ENCODE peak calls at places on chromosomes 11 and 22, in eight cellular contexts. T, I, O, P, A, D, U and N are unnamed samples.
A peak's percentile ranks its signal among the peaks of the same experiment; 100 is the strongest.

GRCh38 chr11:119835804-119836203 is 106.8 kb upstream of the NECTIN1 start:
- DNase-seq in O (no peak), U (no peak), T (no peak), I (no peak), D (no peak), A (no peak), P (no peak), N (no peak)

GRCh38 chr11:86719781-86720463 is 47.5 kb upstream of the ME3 start:
- DNase-seq in A (peak; percentile 72), T (no peak), I (peak; percentile 87), U (peak; percentile 91), D (no peak), P (no peak), O (peak; percentile 44), N (no peak)

GRCh38 chr11:86954288-86955110 is 696 bp downstream of the FZD4 start:
- DNase-seq in O (peak; percentile 81), A (no peak), P (peak; percentile 23), U (no peak), I (no peak), T (no peak), D (peak; percentile 35), N (no peak)

GRCh38 chr11:27839226-27839913 is 139.1 kb upstream of the BDNF start:
- DNase-seq in A (peak; percentile 11), D (no peak), I (peak; percentile 38), U (peak; percentile 67), P (no peak), O (no peak), T (no peak), N (no peak)

GRCh38 chr11:97890466-97890865 is 1130.3 kb upstream of the CNTN5 start:
- DNase-seq in U (no peak), O (no peak), T (no peak), A (no peak), P (no peak), I (no peak), D (no peak), N (no peak)

GRCh38 chr11:113474362-113475159 is 637 bp downstream of the DRD2 start:
- DNase-seq in A (peak; percentile 63), U (peak; percentile 59), P (peak; percentile 76), T (peak; percentile 42), O (peak; percentile 99), D (peak; percentile 93), I (peak; percentile 68), N (peak; percentile 34)

GRCh38 chr22:25002241-25002985 is 49.9 kb downstream of the KIAA1671 start:
- DNase-seq in A (no peak), O (no peak), P (no peak), D (no peak), I (no peak), T (no peak), U (no peak), N (no peak)

GRCh38 chr11:120241277-120241676 is 1.3 kb downstream of the POU2F3 start:
- DNase-seq in U (no peak), O (no peak), D (no peak), T (no peak), A (no peak), I (no peak), P (no peak), N (no peak)

GRCh38 chr22:45600791-45601730 is 70.6 kb upstream of the ATXN10 start:
- DNase-seq in O (no peak), I (peak; percentile 68), U (peak; percentile 59), D (no peak), A (no peak), T (peak; percentile 42), P (no peak), N (no peak)

GRCh38 chr11:74870485-74870884 is 78.4 kb downstream of the XRRA1 start:
- DNase-seq in D (no peak), U (peak; percentile 34), I (peak; percentile 63), O (peak; percentile 56), P (peak; percentile 31), A (peak; percentile 34), T (peak; percentile 10), N (peak; percentile 22)

GRCh38 chr11:63919267-63920125 is 2.5 kb upstream of the RCOR2 start:
- DNase-seq in D (no peak), I (peak; percentile 46), U (no peak), P (peak; percentile 79), O (peak; percentile 92), A (no peak), T (no peak), N (no peak)

GRCh38 chr11:70472240-70472639 is 73.9 kb downstream of the CTTN start:
- DNase-seq in O (peak; percentile 31), U (no peak), D (no peak), P (no peak), I (no peak), A (no peak), T (no peak), N (no peak)

GRCh38 chr11:70473186-70473872 is 75.0 kb downstream of the CTTN start:
- DNase-seq in O (no peak), U (no peak), A (no peak), I (no peak), D (no peak), P (no peak), T (no peak), N (no peak)

GRCh38 chr11:70468256-70469230 is 70.2 kb downstream of the CTTN start:
- DNase-seq in D (no peak), A (no peak), T (no peak), U (no peak), I (no peak), O (peak; percentile 46), P (no peak), N (no peak)

GRCh38 chr11:70470127-70470526 is 71.8 kb downstream of the CTTN start:
- DNase-seq in U (peak; percentile 61), O (peak; percentile 31), T (no peak), P (peak; percentile 17), I (peak; percentile 24), A (no peak), D (no peak), N (no peak)

DNA sequence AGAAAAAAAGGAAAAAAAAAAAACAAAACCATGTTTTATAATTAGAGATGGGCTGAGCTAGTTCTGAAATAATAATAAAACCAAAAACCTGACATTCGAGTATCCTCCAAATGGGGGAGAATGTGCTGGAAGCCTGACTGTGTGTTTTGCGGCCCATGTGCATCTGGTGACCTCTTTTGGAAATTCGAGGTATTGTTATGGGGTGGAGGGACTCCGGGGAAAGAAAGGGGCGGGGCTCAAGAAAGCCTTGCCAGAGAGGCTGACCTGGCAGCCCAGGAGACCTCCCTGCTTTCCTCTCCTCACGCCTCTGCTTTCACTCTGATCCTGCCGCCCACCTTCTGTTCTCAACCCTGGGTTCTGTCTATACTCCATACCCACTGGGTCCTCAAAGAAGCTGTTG is 72.9 kb downstream of the CTTN start:
- DNase-seq in I (peak; percentile 25), T (no peak), P (peak; percentile 90), A (peak; percentile 28), U (no peak), D (peak; percentile 65), O (peak; percentile 87), N (no peak)
- TF ChIP-seq CTCF in I (peak; percentile 39), T (peak; percentile 35), P (peak; percentile 92), A (peak; percentile 56), U (peak; percentile 27), D (no peak), O (peak; percentile 72), N (peak; percentile 21)

GRCh38 chr11:117016747-117017146 is 81.5 kb downstream of the SIK3 start:
- DNase-seq in P (no peak), O (no peak), I (no peak), D (no peak), T (no peak), A (no peak), U (no peak), N (no peak)

GRCh38 chr11:117017456-117017855 is 80.8 kb downstream of the SIK3 start:
- DNase-seq in A (no peak), I (no peak), P (no peak), O (no peak), T (no peak), D (no peak), U (no peak), N (no peak)

GRCh38 chr11:117020287-117020686 is 77.9 kb downstream of the SIK3 start:
- DNase-seq in P (no peak), I (no peak), O (no peak), U (no peak), A (no peak), T (no peak), D (no peak), N (no peak)

GRCh38 chr11:117019871-117020270 is 78.4 kb downstream of the SIK3 start:
- DNase-seq in T (no peak), A (no peak), I (no peak), D (no peak), P (no peak), O (no peak), U (no peak), N (no peak)

GRCh38 chr11:117016246-117016645 is 82.0 kb downstream of the SIK3 start:
- DNase-seq in U (no peak), T (no peak), D (no peak), A (no peak), I (no peak), P (no peak), O (no peak), N (no peak)
- TF ChIP-seq CTCF in U (no peak), T (no peak), D (no peak), A (no peak), I (no peak), P (no peak), O (no peak), N (no peak)

GRCh38 chr11:23112390-23112789 is 252.1 kb upstream of the CCDC179 start:
- DNase-seq in T (no peak), I (no peak), D (no peak), P (no peak), U (no peak), O (no peak), A (no peak), N (no peak)

GRCh38 chr11:23112987-23113886 is 253.0 kb upstream of the CCDC179 start:
- DNase-seq in A (peak; percentile 42), I (peak; percentile 48), U (peak; percentile 33), O (peak; percentile 75), T (no peak), P (no peak), D (peak; percentile 33), N (no peak)

GRCh38 chr11:23113887-23114216 is 253.6 kb upstream of the CCDC179 start:
- DNase-seq in A (no peak), D (no peak), U (no peak), P (no peak), I (no peak), O (no peak), T (no peak), N (no peak)
- TF ChIP-seq CTCF in A (no peak), D (no peak), U (no peak), P (no peak), I (no peak), O (no peak), T (no peak), N (no peak)

GRCh38 chr11:93085097-93085496 is 112.7 kb downstream of the SLC36A4 start:
- DNase-seq in T (no peak), D (no peak), A (peak; percentile 5), O (no peak), I (peak; percentile 8), U (no peak), P (no peak), N (no peak)

DNA sequence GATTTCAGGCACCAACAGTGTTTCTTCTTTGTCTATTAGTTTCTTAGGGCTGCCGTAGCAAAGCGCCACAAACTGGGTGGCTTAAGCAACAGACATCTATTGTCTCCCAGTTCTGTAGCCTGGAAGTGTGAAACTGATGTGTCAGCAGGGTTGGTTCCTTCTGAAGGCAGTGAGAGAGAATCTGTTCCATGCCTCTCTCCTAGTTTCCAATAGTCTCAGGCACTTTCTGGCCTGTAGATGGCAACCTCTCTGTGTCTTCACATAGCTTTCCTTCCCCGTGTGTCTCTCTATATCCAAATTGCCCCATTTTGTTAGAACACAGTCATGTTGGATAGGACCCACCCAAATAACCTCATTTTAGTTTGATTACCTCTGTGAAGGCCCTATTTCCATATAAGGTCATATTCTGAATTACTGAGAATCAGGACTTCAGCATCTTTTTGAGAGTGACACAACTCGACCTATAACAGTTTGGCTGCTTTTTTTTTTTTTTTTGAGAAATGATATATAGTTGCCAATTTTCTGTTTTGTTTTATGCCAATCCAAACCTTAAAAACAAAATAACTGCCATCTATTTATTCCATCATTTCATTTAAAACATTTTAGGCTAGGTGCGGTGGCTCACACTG is 108.2 kb downstream of the SLC36A4 start:
- DNase-seq in P (no peak), U (peak; percentile 53), T (peak; percentile 11), A (peak; percentile 60), I (peak; percentile 54), D (peak; percentile 19), O (peak; percentile 81), N (no peak)
- TF ChIP-seq CTCF in P (peak; percentile 48), U (peak; percentile 67), T (peak; percentile 77), A (peak; percentile 76), I (peak; percentile 67), D (no peak), O (peak; percentile 83), N (peak; percentile 33)